ENCODE peak calls at places on chromosomes 6 and 20, in six cellular contexts. S, E, C, R, W and Q are unnamed samples.

GRCh38 chr6:44062771-44063560 is 64.3 kb downstream of the MRPL14 start:
- DNase-seq in S (no peak), E (no peak), C (peak; percentile 77), R (peak; percentile 13), W (no peak), Q (no peak)

GRCh38 chr20:50554694-50555579 is 44.8 kb downstream of the PTPN1 start:
- DNase-seq in S (no peak), E (no peak), C (no peak), R (no peak), W (no peak), Q (no peak)

GRCh38 chr20:49646126-49646525 is 67.6 kb downstream of the B4GALT5 start:
- DNase-seq in S (peak; percentile 65), E (no peak), C (no peak), R (no peak), W (no peak), Q (no peak)

GRCh38 chr6:38909020-38909730 is 139.4 kb upstream of the GLP1R start:
- DNase-seq in S (no peak), E (no peak), C (no peak), R (no peak), W (peak; percentile 32), Q (no peak)

GRCh38 chr20:59571151-59571550 is 33.2 kb upstream of the PHACTR3 start:
- DNase-seq in S (no peak), E (no peak), C (no peak), R (no peak), W (no peak), Q (no peak)

GRCh38 chr20:45919536-45919933 is 7.6 kb upstream of the PLTP start:
- DNase-seq in S (peak; percentile 90), E (no peak), C (no peak), R (no peak), W (no peak), Q (peak; percentile 84)

GRCh38 chr20:38833857-38834164 is 28.3 kb downstream of the PPP1R16B start:
- DNase-seq in S (no peak), E (no peak), C (no peak), R (no peak), W (no peak), Q (no peak)

GRCh38 chr6:1424306-1424927 is 35.0 kb downstream of the FOXF2 start:
- DNase-seq in S (peak; percentile 57), E (peak; percentile 39), C (peak; percentile 74), R (peak; percentile 56), W (peak; percentile 64), Q (peak; percentile 57)

GRCh38 chr6:17957488-17957887 is 29.9 kb downstream of the KIF13A start:
- DNase-seq in S (no peak), E (no peak), C (no peak), R (peak; percentile 9), W (no peak), Q (no peak)

GRCh38 chr6:155026366-155027045 is 31.4 kb downstream of the TIAM2 start:
- DNase-seq in S (peak; percentile 90), E (peak; percentile 86), C (peak; percentile 72), R (no peak), W (peak; percentile 24), Q (peak; percentile 70)

GRCh38 chr20:1997483-1998192 is 3.8 kb upstream of the PDYN start:
- DNase-seq in S (no peak), E (no peak), C (no peak), R (no peak), W (no peak), Q (no peak)

GRCh38 chr6:148340586-148341297 is 1.9 kb upstream of the SASH1 start:
- DNase-seq in S (no peak), E (no peak), C (no peak), R (no peak), W (no peak), Q (no peak)

DNA sequence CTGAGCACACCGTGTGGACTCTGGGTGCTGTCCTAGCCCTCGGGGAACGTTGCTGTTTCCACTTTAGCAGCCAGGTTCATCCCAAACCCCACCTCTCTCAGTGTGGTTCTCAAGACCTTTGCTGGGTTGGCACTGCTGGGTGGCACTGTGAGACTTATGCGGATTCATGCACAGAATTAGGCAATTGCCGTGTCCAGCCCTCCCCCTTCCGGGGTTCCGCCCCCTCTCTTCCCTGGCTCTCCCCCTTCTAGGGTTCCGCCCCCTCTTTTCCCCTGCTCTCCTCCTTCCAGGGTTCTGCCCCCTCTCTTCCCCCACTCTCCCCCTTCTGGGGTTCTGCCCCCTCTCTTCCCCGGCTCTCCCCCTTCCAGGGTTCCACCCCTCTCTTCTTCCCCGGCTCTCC is 39.8 kb upstream of the SLCO4A1 start:
- DNase-seq in S (no peak), E (no peak), C (peak; percentile 98), R (no peak), W (no peak), Q (no peak)
- H3K4me3 ChIP-seq in S (no peak overlapping the region), E (no peak overlapping the region), C (peak overlapping the region; percentile 71), R (no peak overlapping the region), W (no peak overlapping the region), Q (no peak overlapping the region)

GRCh38 chr20:44717986-44718385 is 2.8 kb downstream of the CCN5 start:
- DNase-seq in S (no peak), E (no peak), C (no peak), R (no peak), W (no peak), Q (no peak)
- TF ChIP-seq CTCF in S (peak; percentile 49), E (peak; percentile 21), C (peak; percentile 34), R (peak; percentile 27), W (no peak), Q (peak; percentile 56)

GRCh38 chr20:35662541-35662940 is 2.2 kb downstream of the CPNE1 start:
- DNase-seq in S (no peak), E (no peak), C (no peak), R (no peak), W (no peak), Q (no peak)
- H3K4me3 ChIP-seq in S (peak overlapping the region; percentile 11), E (peak overlapping the region; percentile 85), C (peak overlapping the region; percentile 99), R (peak overlapping the region; percentile 92), W (peak overlapping the region; percentile 78), Q (peak overlapping the region; percentile 96)

GRCh38 chr6:28537065-28537464 is 11.4 kb downstream of the GPX5 start:
- DNase-seq in S (peak; percentile 13), E (no peak), C (no peak), R (no peak), W (no peak), Q (no peak)

GRCh38 chr6:28534880-28535279 is 9.2 kb downstream of the GPX5 start:
- DNase-seq in S (no peak), E (no peak), C (no peak), R (no peak), W (no peak), Q (no peak)

GRCh38 chr6:28530777-28531176 is 5.1 kb downstream of the GPX5 start:
- DNase-seq in S (no peak), E (no peak), C (no peak), R (no peak), W (no peak), Q (no peak)

DNA sequence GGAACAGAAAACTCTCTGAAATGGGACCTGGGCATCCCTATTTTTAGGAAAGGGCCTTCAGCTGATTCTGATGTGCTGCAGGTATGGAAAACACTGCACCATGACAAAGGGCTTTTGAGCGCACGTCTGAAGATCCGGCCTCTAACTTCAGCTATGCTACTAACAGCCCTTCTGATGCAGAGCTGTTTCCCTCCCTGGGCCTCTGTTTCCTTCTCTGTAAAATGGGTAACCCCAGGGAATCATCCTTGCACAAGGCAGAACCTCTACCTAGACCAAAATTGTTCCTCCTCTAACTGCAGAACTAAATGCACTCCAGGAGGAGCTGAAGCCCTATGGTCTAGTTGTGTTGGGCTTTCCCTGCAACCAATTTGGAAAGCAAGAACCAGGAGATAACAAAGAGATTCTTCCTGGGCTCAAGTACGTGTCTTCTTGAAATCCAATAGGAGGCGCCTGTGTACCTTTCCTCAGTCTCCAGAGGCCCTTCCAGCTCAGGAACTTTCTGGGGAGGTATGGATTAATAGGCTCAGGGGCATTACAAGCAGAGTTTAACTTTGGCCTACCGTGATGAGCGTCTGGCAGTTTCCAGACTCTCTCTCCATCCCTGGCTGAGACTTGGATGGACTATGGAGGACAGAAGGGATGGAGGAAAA is 5.9 kb downstream of the GPX5 start:
- DNase-seq in S (no peak), E (no peak), C (peak; percentile 21), R (no peak), W (no peak), Q (no peak)
- TF ChIP-seq CTCF in S (no peak), E (no peak), C (no peak), R (no peak), W (no peak), Q (no peak)

GRCh38 chr6:25963426-25964123 is 973 bp downstream of the TRIM38 start:
- DNase-seq in S (no peak), E (no peak), C (peak; percentile 75), R (no peak), W (no peak), Q (peak; percentile 66)

GRCh38 chr6:25960689-25961088 is 1.9 kb upstream of the TRIM38 start:
- DNase-seq in S (no peak), E (no peak), C (no peak), R (no peak), W (no peak), Q (no peak)

GRCh38 chr6:25961619-25962367 is 809 bp upstream of the TRIM38 start:
- DNase-seq in S (no peak), E (no peak), C (peak; percentile 27), R (peak; percentile 29), W (no peak), Q (no peak)

GRCh38 chr6:25959890-25960531 is 2.6 kb upstream of the TRIM38 start:
- DNase-seq in S (peak; percentile 15), E (no peak), C (no peak), R (no peak), W (no peak), Q (peak; percentile 21)

GRCh38 chr6:25962368-25963127 is at the start of gene TRIM38:
- DNase-seq in S (peak; percentile 84), E (peak; percentile 74), C (peak; percentile 97), R (peak; percentile 87), W (peak; percentile 46), Q (peak; percentile 97)
- H3K4me3 ChIP-seq in S (peak within 1 kb of the TSS; percentile 54), E (peak within 1 kb of the TSS; percentile 67), C (peak within 1 kb of the TSS; percentile 80), R (peak within 1 kb of the TSS; percentile 73), W (peak within 1 kb of the TSS; percentile 37), Q (peak within 1 kb of the TSS; percentile 77)

GRCh38 chr20:44208770-44209169 is 1.8 kb downstream of the OSER1 start:
- DNase-seq in S (peak; percentile 3), E (no peak), C (no peak), R (no peak), W (no peak), Q (peak; percentile 51)
- TF ChIP-seq CTCF in S (no peak), E (no peak), C (no peak), R (no peak), W (no peak), Q (no peak)